ENCODE peak calls at places on chromosomes 3 and 15, in eight cellular contexts. B is psoas muscle, V is astrocyte of the cerebellum, R is HCT116, E is cardiac muscle cell, H is endodermal cell, G is endothelial cell of umbilical vein, O is coronary artery. X is an unnamed sample.

GRCh38 chr15:89964555-89964954 is 36.6 kb upstream of the ZNF710 start:
- DNase-seq in B (no peak), V (no peak), R (no peak), E (no peak), H (no peak), G (no peak), O (no peak), X (no peak)

GRCh38 chr15:31869640-31870335 is 160.5 kb upstream of the CHRNA7 start:
- DNase-seq in B (peak; percentile 14), V (no peak), R (no peak), E (no peak), H (no peak), G (no peak), O (no peak), X (peak; percentile 1)

GRCh38 chr3:169628567-169628966 is 34.9 kb downstream of the MECOM start:
- DNase-seq in B (no peak), V (no peak), R (no peak), E (no peak), H (no peak), G (no peak), O (no peak), X (no peak)

GRCh38 chr15:63238796-63239195 is 38.6 kb upstream of the APH1B start:
- DNase-seq in B (no peak), V (peak; percentile 57), R (no peak), E (no peak), H (no peak), G (no peak), O (no peak), X (peak; percentile 75)

GRCh38 chr3:155252535-155252934 is 40.9 kb downstream of the STRIT1 start:
- DNase-seq in B (no peak), V (no peak), R (no peak), E (no peak), H (no peak), G (peak; percentile 13), O (no peak), X (peak; percentile 69)

GRCh38 chr3:64838150-64838735 is 150.4 kb upstream of the ADAMTS9 start:
- DNase-seq in B (no peak), V (no peak), R (no peak), E (no peak), H (no peak), G (no peak), O (no peak), X (no peak)

GRCh38 chr3:95028688-95029087 is 965.8 kb downstream of the NSUN3 start:
- DNase-seq in B (no peak), V (no peak), R (no peak), E (no peak), H (no peak), G (no peak), O (no peak), X (no peak)

GRCh38 chr15:56464893-56465520 is at the start of gene MNS1:
- DNase-seq in B (peak; percentile 87), V (peak; percentile 94), R (peak; percentile 75), E (peak; percentile 95), H (peak; percentile 96), G (peak; percentile 98), O (peak; percentile 89), X (peak; percentile 98)

GRCh38 chr3:4021162-4021561 is 221.9 kb downstream of the LRRN1 start:
- DNase-seq in B (no peak), V (no peak), R (no peak), E (peak; percentile 37), H (no peak), G (no peak), O (no peak), X (no peak)

GRCh38 chr15:90059208-90059985 is 42.9 kb downstream of the IDH2 start:
- DNase-seq in B (peak; percentile 71), V (no peak), R (no peak), E (no peak), H (peak; percentile 90), G (no peak), O (no peak), X (peak; percentile 31)

GRCh38 chr15:52098328-52098727 is 14.2 kb downstream of the BCL2L10 start:
- DNase-seq in B (no peak), V (no peak), R (no peak), E (no peak), H (peak; percentile 1), G (no peak), O (no peak), X (peak; percentile 48)

GRCh38 chr3:152742368-152743347 is 92.3 kb upstream of the P2RY1 start:
- DNase-seq in B (no peak), V (no peak), R (no peak), E (no peak), H (no peak), G (no peak), O (no peak), X (peak; percentile 9)

GRCh38 chr3:192916455-192917257 is 1.0 kb downstream of the MB21D2 start:
- DNase-seq in B (peak; percentile 78), V (no peak), R (no peak), E (peak; percentile 78), H (peak; percentile 88), G (peak; percentile 73), O (peak; percentile 84), X (peak; percentile 78)

GRCh38 chr15:97525809-97526208 is 434.7 kb upstream of the ARRDC4 start:
- DNase-seq in B (no peak), V (no peak), R (no peak), E (no peak), H (no peak), G (no peak), O (no peak), X (no peak)

GRCh38 chr3:181695661-181696491 is 15.8 kb upstream of the SOX2 start:
- DNase-seq in B (no peak), V (no peak), R (no peak), E (peak; percentile 58), H (peak; percentile 70), G (peak; percentile 25), O (no peak), X (no peak)

DNA sequence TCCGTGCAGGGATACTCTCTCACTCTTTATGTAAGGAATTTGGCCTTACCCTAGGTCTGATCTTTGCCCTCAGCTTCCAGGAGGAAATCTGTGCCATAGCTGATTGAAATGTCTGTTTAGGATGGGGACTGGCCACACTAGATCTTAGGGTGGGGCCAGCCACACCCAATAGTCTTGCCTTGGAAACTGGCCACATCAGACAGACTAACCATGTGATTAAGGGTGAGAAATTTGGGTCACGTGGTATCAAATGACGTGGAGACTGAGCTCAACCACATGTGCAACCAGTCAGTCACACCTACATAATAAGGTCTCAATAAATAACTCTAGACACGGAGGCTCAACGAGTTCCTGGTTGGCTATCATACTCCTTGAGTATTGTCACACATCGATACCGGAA is 113.5 kb downstream of the CNTN3 start:
- DNase-seq in B (no peak), V (no peak), R (no peak), E (no peak), H (no peak), G (no peak), O (no peak), X (no peak)
- H3K4me3 ChIP-seq in B (no peak overlapping the region), V (no peak overlapping the region), R (no peak overlapping the region), E (no peak overlapping the region), H (no peak overlapping the region), G (no peak overlapping the region), O (no peak overlapping the region), X (no peak overlapping the region)

GRCh38 chr3:13631256-13631655 is 82.3 kb downstream of the FBLN2 start:
- DNase-seq in B (no peak), V (no peak), R (no peak), E (no peak), H (no peak), G (no peak), O (no peak), X (no peak)
- TF ChIP-seq CTCF in B (no peak), V (no peak), R (no peak), E (no peak), H (no peak), G (no peak), O (no peak), X (no peak)

DNA sequence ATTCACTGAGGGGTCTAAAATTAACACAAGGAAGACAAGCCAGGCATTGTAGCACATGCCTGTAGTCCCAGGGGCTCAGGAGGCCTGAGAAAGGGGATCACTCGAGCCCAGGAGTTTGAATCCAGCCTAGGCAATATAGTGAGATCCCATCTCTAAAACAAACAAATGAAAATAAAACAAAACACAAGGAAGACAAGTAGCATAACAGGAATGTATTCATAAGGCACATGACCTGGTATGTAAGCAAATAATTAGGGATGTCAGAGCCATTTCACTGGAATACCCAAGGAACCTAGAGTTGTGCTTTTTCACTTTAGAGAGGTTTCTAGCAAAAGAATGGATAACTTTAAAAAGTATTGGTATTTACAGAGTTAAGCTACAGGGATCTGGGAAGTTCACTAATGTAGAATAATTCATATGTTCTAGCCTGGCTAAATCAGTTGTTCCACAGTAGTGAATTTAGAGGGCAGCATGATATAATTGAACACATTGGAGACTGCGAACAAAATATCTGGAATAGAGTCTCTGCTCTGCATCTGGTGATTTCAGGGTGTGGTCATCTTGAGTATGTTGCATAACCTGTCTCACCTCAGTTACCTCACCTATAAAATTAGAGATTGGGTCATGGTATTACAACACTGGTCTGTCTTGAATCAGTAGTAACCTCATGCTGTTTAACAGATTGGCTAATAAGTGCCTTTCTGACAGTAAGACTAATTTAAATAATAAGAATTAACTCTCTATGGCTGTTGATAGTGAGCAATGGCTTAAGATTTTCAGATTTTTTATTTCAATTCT is 9.3 kb downstream of the GRAMD1C start:
- DNase-seq in B (no peak), V (no peak), R (no peak), E (no peak), H (no peak), G (no peak), O (no peak), X (no peak)
- H3K4me3 ChIP-seq in B (no peak overlapping the region), V (no peak overlapping the region), R (no peak overlapping the region), E (no peak overlapping the region), H (no peak overlapping the region), G (no peak overlapping the region), O (no peak overlapping the region), X (no peak overlapping the region)

GRCh38 chr15:67383903-67384302 is 129.3 kb downstream of the IQCH start:
- DNase-seq in B (no peak), V (no peak), R (no peak), E (no peak), H (no peak), G (no peak), O (no peak), X (peak; percentile 17)
- TF ChIP-seq CTCF in B (no peak), V (no peak), R (peak; percentile 17), E (no peak), H (peak; percentile 64), G (no peak), O (no peak), X (no peak)

DNA sequence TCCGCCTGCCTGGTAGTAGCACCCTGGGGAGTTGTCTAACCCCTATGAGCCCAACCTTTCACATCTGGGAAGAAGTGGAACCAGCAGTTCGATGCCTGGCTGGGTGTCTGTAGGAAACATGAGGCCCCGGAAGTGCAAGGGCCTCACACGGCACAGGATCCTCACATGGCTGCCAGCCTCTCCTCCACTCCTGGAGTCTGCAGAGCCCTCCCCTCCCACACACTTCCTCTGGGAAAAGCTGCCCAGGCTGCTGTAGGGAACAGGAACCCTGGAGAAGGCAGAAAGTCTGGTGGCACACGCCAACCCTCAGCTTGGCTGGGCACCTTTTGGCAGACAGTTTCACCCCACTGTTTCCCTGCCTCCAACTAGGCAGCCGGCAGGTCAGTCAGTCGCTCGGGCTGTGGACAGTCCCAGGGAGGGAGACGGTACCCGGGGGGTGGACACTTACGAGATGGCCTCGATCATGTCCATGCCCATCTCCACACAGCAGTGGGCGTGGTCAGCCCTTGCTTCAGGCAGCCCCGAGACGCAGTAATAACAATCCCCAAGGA is 118.4 kb downstream of the ADCY5 start:
- DNase-seq in B (no peak), V (no peak), R (no peak), E (no peak), H (no peak), G (no peak), O (no peak), X (peak; percentile 25)
- H3K4me3 ChIP-seq in B (no peak overlapping the region), V (no peak overlapping the region), R (no peak overlapping the region), E (no peak overlapping the region), H (no peak overlapping the region), G (no peak overlapping the region), O (peak overlapping the region; percentile 46), X (no peak overlapping the region)